ENCODE peak calls at places on chromosomes 2 and 18, in eight cellular contexts. W is A549, K is HepG2, T is H1, B is SK-N-SH, H is NB4, O is HCT116, Z is K562. M is an unnamed sample.

GRCh38 chr18:59305295-59305694 is 13.2 kb downstream of the CPLX4 start:
- DNase-seq in W (no peak), K (no peak), T (no peak), B (no peak), H (no peak), O (no peak), Z (no peak), M (no peak)

GRCh38 chr2:235618039-235618438 is 124.2 kb downstream of the AGAP1 start:
- DNase-seq in W (no peak), K (no peak), T (no peak), B (no peak), H (no peak), O (no peak), Z (no peak), M (no peak)

GRCh38 chr2:173414823-173415322 is 60.2 kb downstream of the CDCA7 start:
- DNase-seq in W (no peak), K (no peak), T (no peak), B (no peak), H (no peak), O (no peak), Z (no peak), M (no peak)

GRCh38 chr18:55290898-55291297 is 297.1 kb downstream of the TCF4 start:
- DNase-seq in W (no peak), K (no peak), T (no peak), B (no peak), H (no peak), O (no peak), Z (no peak), M (no peak)

GRCh38 chr2:10668402-10669012 is 21.3 kb downstream of the NOL10 start:
- DNase-seq in W (peak), K (peak), T (no peak), B (peak), H (peak), O (peak), Z (peak), M (no peak)

GRCh38 chr18:3367491-3368091 is 82.4 kb upstream of the TGIF1 start:
- DNase-seq in W (no peak), K (no peak), T (no peak), B (no peak), H (no peak), O (no peak), Z (no peak), M (no peak)

GRCh38 chr2:218964041-218964771 is 4.7 kb downstream of the CDK5R2 start:
- DNase-seq in W (no peak), K (no peak), T (no peak), B (peak), H (no peak), O (no peak), Z (peak), M (no peak)

GRCh38 chr2:79511320-79511951 is 1.4 kb upstream of the CTNNA2 start:
- DNase-seq in W (no peak), K (peak), T (peak), B (no peak), H (peak), O (no peak), Z (peak), M (peak)

GRCh38 chr2:51247252-51247651 is 215.3 kb upstream of the NRXN1 start:
- DNase-seq in W (no peak), K (no peak), T (no peak), B (no peak), H (peak), O (no peak), Z (no peak), M (peak)

GRCh38 chr2:187586091-187586632 is 31.9 kb upstream of the TFPI start:
- DNase-seq in W (no peak), K (peak), T (no peak), B (no peak), H (peak), O (no peak), Z (no peak), M (no peak)

GRCh38 chr2:237438082-237438925 is 24.3 kb upstream of the COL6A3 start:
- DNase-seq in W (no peak), K (no peak), T (no peak), B (no peak), H (no peak), O (no peak), Z (no peak), M (peak)

GRCh38 chr2:164655750-164656149 is 34.5 kb upstream of the GRB14 start:
- DNase-seq in W (no peak), K (no peak), T (no peak), B (no peak), H (no peak), O (no peak), Z (no peak), M (no peak)

GRCh38 chr2:234689911-234690379 is 193.1 kb upstream of the ARL4C start:
- DNase-seq in W (no peak), K (no peak), T (no peak), B (no peak), H (no peak), O (no peak), Z (no peak), M (no peak)

GRCh38 chr2:40230717-40231300 is 221.1 kb downstream of the SLC8A1 start:
- DNase-seq in W (no peak), K (no peak), T (no peak), B (no peak), H (no peak), O (no peak), Z (no peak), M (no peak)

GRCh38 chr18:59249186-59249774 is 24.0 kb downstream of the RAX start:
- DNase-seq in W (peak), K (peak), T (no peak), B (peak), H (peak), O (peak), Z (peak), M (peak)

DNA sequence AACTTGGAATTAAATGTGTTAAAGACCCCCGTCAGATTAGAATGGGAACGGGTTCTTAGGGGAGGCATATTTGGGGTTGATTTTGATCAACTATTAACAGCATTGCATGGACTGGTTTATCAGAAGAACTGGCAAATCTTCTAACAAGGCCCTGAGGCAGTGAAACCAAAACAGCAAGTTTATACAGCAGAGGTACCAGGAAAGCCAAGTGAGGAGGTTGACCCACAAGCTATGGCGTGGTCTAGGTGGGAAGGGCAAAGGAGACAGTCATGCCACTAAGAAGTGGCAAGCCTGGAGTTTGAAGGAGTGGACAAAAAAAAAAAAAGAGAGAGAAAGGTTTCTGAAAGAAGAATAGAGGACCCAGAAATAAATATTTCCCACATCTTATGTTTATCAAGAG is 187.0 kb downstream of the MREG start:
- DNase-seq in W (no peak), K (no peak), T (no peak), B (no peak), H (no peak), O (no peak), Z (no peak), M (no peak)
- TF ChIP-seq MAX in W (no peak), K (no peak), T (no peak), B (no peak), H (no peak), O (no peak), Z (no peak), M (no peak)

GRCh38 chr2:128783896-128784295 is 465.2 kb upstream of the HS6ST1 start:
- DNase-seq in W (no peak), K (no peak), T (no peak), B (no peak), H (no peak), O (no peak), Z (no peak), M (no peak)

GRCh38 chr2:128786296-128786695 is 467.6 kb upstream of the HS6ST1 start:
- DNase-seq in W (no peak), K (no peak), T (no peak), B (no peak), H (no peak), O (no peak), Z (no peak), M (no peak)

GRCh38 chr2:128782411-128783192 is 463.9 kb upstream of the HS6ST1 start:
- DNase-seq in W (no peak), K (no peak), T (no peak), B (no peak), H (no peak), O (no peak), Z (no peak), M (no peak)

GRCh38 chr2:128783193-128783671 is 464.6 kb upstream of the HS6ST1 start:
- DNase-seq in W (no peak), K (no peak), T (no peak), B (no peak), H (no peak), O (no peak), Z (no peak), M (no peak)

DNA sequence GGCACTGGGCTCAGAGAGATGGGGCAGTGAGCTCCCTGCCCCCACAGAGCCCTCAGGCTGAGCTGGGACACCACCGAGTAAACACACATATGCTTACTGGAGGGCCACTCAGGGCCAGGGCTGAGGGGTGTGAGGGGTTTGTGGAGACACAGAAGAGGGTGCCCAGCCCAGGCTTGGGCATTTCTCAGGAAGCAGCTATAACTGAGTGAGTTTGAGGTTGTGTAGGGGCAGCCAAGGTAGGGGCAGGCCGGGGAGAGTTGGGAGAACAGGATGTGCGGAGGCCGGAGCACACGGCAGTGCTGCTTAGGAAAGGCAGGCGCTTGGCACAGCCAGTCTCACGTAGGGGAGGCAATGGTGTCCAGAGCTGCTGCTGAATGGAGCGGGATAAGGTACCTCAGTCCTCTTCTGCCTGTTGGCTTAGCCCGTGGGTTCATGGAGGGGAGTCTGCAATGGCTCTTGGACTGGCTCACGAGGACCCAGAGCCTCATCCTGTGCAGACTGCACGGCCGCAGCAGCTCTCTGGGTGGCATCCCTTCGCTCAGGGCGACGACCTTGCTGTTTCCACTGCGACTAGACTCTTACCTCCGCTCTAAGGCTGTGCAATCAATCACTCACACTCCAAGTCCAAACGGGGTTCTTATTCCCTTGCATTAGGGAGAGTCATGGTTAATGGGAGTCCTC is 466.1 kb upstream of the HS6ST1 start:
- DNase-seq in W (no peak), K (no peak), T (no peak), B (no peak), H (no peak), O (no peak), Z (no peak), M (no peak)
- TF ChIP-seq MAX in W (no peak), K (no peak), T (no peak), B (no peak), H (no peak), O (no peak), Z (no peak), M (no peak)

GRCh38 chr18:70146174-70146573 is 59.3 kb downstream of the RTTN start:
- DNase-seq in W (no peak), K (peak), T (no peak), B (no peak), H (no peak), O (no peak), Z (no peak), M (no peak)
- TF ChIP-seq MAX in W (no peak), K (no peak), T (no peak), B (no peak), H (no peak), O (no peak), Z (no peak), M (no peak)

DNA sequence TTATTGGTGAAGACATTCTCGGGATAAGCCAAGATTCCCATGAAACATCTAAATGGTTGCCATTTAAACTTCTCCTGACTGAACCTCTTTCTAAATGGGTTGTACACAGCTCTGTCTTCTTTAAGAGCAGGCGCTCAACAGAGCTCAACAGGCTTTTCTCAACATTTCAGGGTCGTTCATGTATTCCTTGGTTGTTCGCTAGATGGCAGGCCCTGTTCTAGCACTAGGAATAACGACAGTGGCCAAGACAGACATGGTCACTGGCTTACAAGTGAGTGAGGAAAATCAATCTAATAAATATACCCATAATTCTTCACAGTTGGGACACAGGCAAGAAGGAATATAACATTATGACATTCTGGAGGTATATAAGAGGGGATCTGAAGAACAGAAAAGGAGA is 154.5 kb downstream of the SMAD2 start:
- DNase-seq in W (no peak), K (peak), T (no peak), B (no peak), H (no peak), O (no peak), Z (no peak), M (no peak)
- TF ChIP-seq MAX in W (no peak), K (no peak), T (no peak), B (no peak), H (no peak), O (no peak), Z (no peak), M (no peak)

GRCh38 chr2:5067816-5068215 is 624.4 kb upstream of the SOX11 start:
- DNase-seq in W (no peak), K (no peak), T (no peak), B (no peak), H (no peak), O (no peak), Z (no peak), M (no peak)

GRCh38 chr2:5064687-5065086 is 627.5 kb upstream of the SOX11 start:
- DNase-seq in W (no peak), K (no peak), T (peak), B (no peak), H (no peak), O (no peak), Z (no peak), M (no peak)

GRCh38 chr2:5074738-5075137 is 617.4 kb upstream of the SOX11 start:
- DNase-seq in W (no peak), K (no peak), T (no peak), B (no peak), H (no peak), O (no peak), Z (no peak), M (no peak)

DNA sequence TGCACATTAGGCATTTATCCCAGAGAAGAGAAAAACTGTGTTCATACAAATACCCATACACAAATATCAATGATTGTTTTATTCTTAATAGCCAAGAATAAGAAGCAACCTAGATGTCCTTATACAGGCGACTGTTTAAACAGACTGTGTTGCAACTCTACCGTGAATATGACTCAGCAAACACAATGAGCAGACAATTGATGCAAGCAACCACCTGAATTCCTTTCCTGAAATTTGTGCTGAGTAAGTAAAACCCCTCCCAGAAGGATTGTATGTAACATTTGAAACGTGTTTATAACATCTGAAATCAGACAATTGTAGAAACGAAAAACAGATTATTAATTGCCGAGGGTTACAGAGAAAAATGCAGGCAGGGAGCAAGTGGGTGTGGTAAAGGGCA is 621.9 kb upstream of the SOX11 start:
- DNase-seq in W (no peak), K (no peak), T (no peak), B (no peak), H (peak), O (no peak), Z (no peak), M (no peak)
- TF ChIP-seq MAX in W (no peak), K (no peak), T (no peak), B (no peak), H (no peak), O (no peak), Z (no peak), M (no peak)

GRCh38 chr2:231707625-231708049 is 688 bp upstream of the PTMA start:
- DNase-seq in W (no peak), K (no peak), T (no peak), B (peak), H (peak), O (peak), Z (no peak), M (peak)

GRCh38 chr2:231708050-231708772 is at the start of gene PTMA:
- DNase-seq in W (peak), K (peak), T (peak), B (peak), H (peak), O (peak), Z (peak), M (peak)

GRCh38 chr2:231709636-231709980 is 1.3 kb downstream of the PTMA start:
- DNase-seq in W (no peak), K (no peak), T (no peak), B (no peak), H (peak), O (no peak), Z (peak), M (no peak)

GRCh38 chr2:231709981-231710750 is 1.8 kb downstream of the PTMA start:
- DNase-seq in W (peak), K (peak), T (no peak), B (peak), H (peak), O (no peak), Z (peak), M (peak)

DNA sequence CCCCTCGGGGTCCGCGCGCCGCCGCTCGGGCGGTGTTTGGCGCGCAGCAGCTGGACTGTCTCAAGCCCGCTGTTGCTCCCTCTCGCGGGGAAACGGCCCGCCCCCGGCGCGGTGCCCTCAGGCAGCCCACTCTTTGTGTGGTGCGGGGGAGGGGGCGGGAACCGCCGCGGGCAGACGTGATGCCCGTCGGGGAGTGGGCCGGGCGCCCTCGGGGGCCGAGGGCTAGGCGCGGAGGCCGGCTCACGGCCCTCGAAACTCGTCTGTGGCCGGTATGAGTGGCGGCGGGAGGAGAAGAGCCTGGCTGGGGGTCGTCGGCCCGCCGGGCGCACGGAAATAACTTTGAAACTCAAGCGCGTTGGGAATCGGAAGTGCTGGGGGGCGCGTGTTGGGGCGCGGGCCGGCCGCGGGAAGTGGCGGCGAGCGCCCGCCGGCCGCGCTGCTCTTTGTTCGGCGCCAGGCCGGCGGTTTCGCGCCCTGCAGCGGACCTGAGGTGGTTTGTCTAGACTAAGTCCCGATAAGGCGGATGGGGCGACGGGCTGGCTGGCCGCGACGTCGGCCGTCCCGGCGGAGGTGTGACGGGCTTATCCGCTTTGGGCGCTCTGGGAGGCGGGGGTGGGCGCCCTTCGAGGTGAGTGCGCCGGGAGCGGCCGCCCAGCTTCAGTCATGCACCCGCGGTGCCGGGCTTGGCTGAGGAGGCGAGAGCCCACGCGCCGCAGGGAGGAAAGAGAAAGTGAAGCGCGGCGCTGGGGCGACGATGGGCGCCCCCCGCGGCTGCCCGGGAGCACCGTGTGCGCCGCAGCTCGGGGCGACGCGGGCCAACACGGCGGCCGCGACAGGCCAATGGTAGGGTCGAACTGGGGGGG is 679 bp downstream of the PTMA start:
- DNase-seq in W (no peak), K (no peak), T (no peak), B (peak), H (peak), O (no peak), Z (peak), M (no peak)
- TF ChIP-seq MAX in W (no peak), K (no peak), T (no peak), B (peak), H (no peak), O (no peak), Z (no peak), M (no peak)